ENCODE peak calls at places on chromosomes 7 and 10, in nine cellular contexts. One of them, this sample, is unnamed.
A peak's percentile ranks its signal among the peaks of the same experiment; 100 is the strongest.

GRCh38 chr10:22002531-22003110 is 909 bp downstream of the DNAJC1 start:
- DNase-seq in gastrocnemius medialis: no peak
- DNase-seq in lower leg skin: no peak
- DNase-seq in endothelial cell of umbilical vein: peak; percentile 41
- DNase-seq in AG10803: peak; percentile 68
- DNase-seq in foreskin keratinocyte: peak; percentile 50
- DNase-seq in heart right ventricle: no peak
- DNase-seq in esophagus squamous epithelium: no peak
- DNase-seq in fibroblast of mammary gland: peak; percentile 67
- DNase-seq in this sample: no peak

GRCh38 chr10:116838143-116838725 is 11.1 kb upstream of the ENO4 start:
- DNase-seq in gastrocnemius medialis: no peak
- DNase-seq in lower leg skin: no peak
- DNase-seq in endothelial cell of umbilical vein: no peak
- DNase-seq in AG10803: no peak
- DNase-seq in foreskin keratinocyte: no peak
- DNase-seq in heart right ventricle: no peak
- DNase-seq in esophagus squamous epithelium: no peak
- DNase-seq in fibroblast of mammary gland: no peak
- DNase-seq in this sample: no peak

GRCh38 chr7:2048531-2048930 is 184.2 kb downstream of the MAD1L1 start:
- DNase-seq in gastrocnemius medialis: no peak
- DNase-seq in lower leg skin: no peak
- DNase-seq in endothelial cell of umbilical vein: no peak
- DNase-seq in AG10803: no peak
- DNase-seq in foreskin keratinocyte: no peak
- DNase-seq in heart right ventricle: no peak
- DNase-seq in esophagus squamous epithelium: no peak
- DNase-seq in fibroblast of mammary gland: no peak
- DNase-seq in this sample: peak; percentile 18

GRCh38 chr7:117619690-117620089 is 139.9 kb downstream of the CFTR start:
- DNase-seq in gastrocnemius medialis: no peak
- DNase-seq in lower leg skin: no peak
- DNase-seq in endothelial cell of umbilical vein: no peak
- DNase-seq in AG10803: no peak
- DNase-seq in foreskin keratinocyte: no peak
- DNase-seq in heart right ventricle: no peak
- DNase-seq in esophagus squamous epithelium: no peak
- DNase-seq in fibroblast of mammary gland: no peak
- DNase-seq in this sample: no peak

GRCh38 chr7:47087866-47088265 is 494.0 kb downstream of the TNS3 start:
- DNase-seq in gastrocnemius medialis: no peak
- DNase-seq in lower leg skin: no peak
- DNase-seq in endothelial cell of umbilical vein: peak; percentile 30
- DNase-seq in AG10803: peak; percentile 40
- DNase-seq in foreskin keratinocyte: peak; percentile 54
- DNase-seq in heart right ventricle: no peak
- DNase-seq in esophagus squamous epithelium: no peak
- DNase-seq in fibroblast of mammary gland: peak; percentile 48
- DNase-seq in this sample: no peak

GRCh38 chr7:57653262-57653830 is 203.4 kb downstream of the ZNF716 start:
- DNase-seq in gastrocnemius medialis: no peak
- DNase-seq in lower leg skin: no peak
- DNase-seq in endothelial cell of umbilical vein: no peak
- DNase-seq in AG10803: no peak
- DNase-seq in foreskin keratinocyte: no peak
- DNase-seq in heart right ventricle: no peak
- DNase-seq in esophagus squamous epithelium: no peak
- DNase-seq in fibroblast of mammary gland: no peak
- DNase-seq in this sample: no peak

GRCh38 chr10:132449051-132449825 is 52.2 kb downstream of the PWWP2B start:
- DNase-seq in gastrocnemius medialis: peak; percentile 85
- DNase-seq in lower leg skin: no peak
- DNase-seq in endothelial cell of umbilical vein: no peak
- DNase-seq in AG10803: peak; percentile 25
- DNase-seq in foreskin keratinocyte: no peak
- DNase-seq in heart right ventricle: no peak
- DNase-seq in esophagus squamous epithelium: no peak
- DNase-seq in fibroblast of mammary gland: peak; percentile 8
- DNase-seq in this sample: peak; percentile 87

GRCh38 chr10:42989481-42989921 is 87.4 kb upstream of the RET start:
- DNase-seq in gastrocnemius medialis: no peak
- DNase-seq in lower leg skin: no peak
- DNase-seq in endothelial cell of umbilical vein: no peak
- DNase-seq in AG10803: no peak
- DNase-seq in foreskin keratinocyte: no peak
- DNase-seq in heart right ventricle: no peak
- DNase-seq in esophagus squamous epithelium: no peak
- DNase-seq in fibroblast of mammary gland: no peak
- DNase-seq in this sample: no peak

GRCh38 chr7:69941077-69941476 is 342.8 kb downstream of the AUTS2 start:
- DNase-seq in gastrocnemius medialis: no peak
- DNase-seq in lower leg skin: no peak
- DNase-seq in endothelial cell of umbilical vein: no peak
- DNase-seq in AG10803: no peak
- DNase-seq in foreskin keratinocyte: no peak
- DNase-seq in heart right ventricle: no peak
- DNase-seq in esophagus squamous epithelium: no peak
- DNase-seq in fibroblast of mammary gland: no peak
- DNase-seq in this sample: no peak

GRCh38 chr10:132616995-132617780 is 79.6 kb downstream of the INPP5A start:
- DNase-seq in gastrocnemius medialis: no peak
- DNase-seq in lower leg skin: no peak
- DNase-seq in endothelial cell of umbilical vein: no peak
- DNase-seq in AG10803: no peak
- DNase-seq in foreskin keratinocyte: no peak
- DNase-seq in heart right ventricle: no peak
- DNase-seq in esophagus squamous epithelium: no peak
- DNase-seq in fibroblast of mammary gland: no peak
- DNase-seq in this sample: peak; percentile 52

GRCh38 chr7:30659312-30659711 is 22.9 kb downstream of the CRHR2 start:
- DNase-seq in gastrocnemius medialis: no peak
- DNase-seq in lower leg skin: no peak
- DNase-seq in endothelial cell of umbilical vein: no peak
- DNase-seq in AG10803: no peak
- DNase-seq in foreskin keratinocyte: no peak
- DNase-seq in heart right ventricle: no peak
- DNase-seq in esophagus squamous epithelium: no peak
- DNase-seq in fibroblast of mammary gland: peak; percentile 57
- DNase-seq in this sample: peak; percentile 22

GRCh38 chr7:131648491-131648890 is 92.1 kb upstream of the PODXL start:
- DNase-seq in gastrocnemius medialis: no peak
- DNase-seq in lower leg skin: no peak
- DNase-seq in endothelial cell of umbilical vein: no peak
- DNase-seq in AG10803: no peak
- DNase-seq in foreskin keratinocyte: no peak
- DNase-seq in heart right ventricle: no peak
- DNase-seq in esophagus squamous epithelium: no peak
- DNase-seq in fibroblast of mammary gland: no peak
- DNase-seq in this sample: no peak

GRCh38 chr7:98727146-98727709 is 110.1 kb downstream of the NPTX2 start:
- DNase-seq in gastrocnemius medialis: no peak
- DNase-seq in lower leg skin: no peak
- DNase-seq in endothelial cell of umbilical vein: no peak
- DNase-seq in AG10803: no peak
- DNase-seq in foreskin keratinocyte: no peak
- DNase-seq in heart right ventricle: no peak
- DNase-seq in esophagus squamous epithelium: no peak
- DNase-seq in fibroblast of mammary gland: no peak
- DNase-seq in this sample: no peak

GRCh38 chr7:141014091-141014490 is 661 bp downstream of the MRPS33 start:
- DNase-seq in gastrocnemius medialis: no peak
- DNase-seq in lower leg skin: no peak
- DNase-seq in endothelial cell of umbilical vein: no peak
- DNase-seq in AG10803: peak; percentile 55
- DNase-seq in foreskin keratinocyte: peak; percentile 6
- DNase-seq in heart right ventricle: no peak
- DNase-seq in esophagus squamous epithelium: no peak
- DNase-seq in fibroblast of mammary gland: peak; percentile 26
- DNase-seq in this sample: no peak

GRCh38 chr7:96823274-96823673 is 113.6 kb upstream of the SEM1 start:
- DNase-seq in gastrocnemius medialis: no peak
- DNase-seq in lower leg skin: no peak
- DNase-seq in endothelial cell of umbilical vein: no peak
- DNase-seq in AG10803: peak; percentile 42
- DNase-seq in foreskin keratinocyte: peak; percentile 78
- DNase-seq in heart right ventricle: no peak
- DNase-seq in esophagus squamous epithelium: no peak
- DNase-seq in fibroblast of mammary gland: peak; percentile 79
- DNase-seq in this sample: no peak

GRCh38 chr7:117259626-117260025 is 63.2 kb downstream of the WNT2 start:
- DNase-seq in gastrocnemius medialis: no peak
- DNase-seq in lower leg skin: no peak
- DNase-seq in endothelial cell of umbilical vein: no peak
- DNase-seq in AG10803: peak; percentile 84
- DNase-seq in foreskin keratinocyte: peak; percentile 49
- DNase-seq in heart right ventricle: no peak
- DNase-seq in esophagus squamous epithelium: no peak
- DNase-seq in fibroblast of mammary gland: peak; percentile 80
- DNase-seq in this sample: no peak

GRCh38 chr7:82017334-82017943 is 247.6 kb upstream of the HGF start:
- DNase-seq in gastrocnemius medialis: no peak
- DNase-seq in lower leg skin: no peak
- DNase-seq in endothelial cell of umbilical vein: peak; percentile 53
- DNase-seq in AG10803: peak; percentile 54
- DNase-seq in foreskin keratinocyte: peak; percentile 31
- DNase-seq in heart right ventricle: no peak
- DNase-seq in esophagus squamous epithelium: no peak
- DNase-seq in fibroblast of mammary gland: peak; percentile 64
- DNase-seq in this sample: no peak
- TF ChIP-seq CTCF in gastrocnemius medialis: no peak
- TF ChIP-seq CTCF in lower leg skin: no peak
- TF ChIP-seq CTCF in endothelial cell of umbilical vein: peak; percentile 20
- TF ChIP-seq CTCF in AG10803: peak; percentile 74
- TF ChIP-seq CTCF in foreskin keratinocyte: peak; percentile 69
- TF ChIP-seq CTCF in heart right ventricle: peak; percentile 62
- TF ChIP-seq CTCF in esophagus squamous epithelium: peak; percentile 32
- TF ChIP-seq CTCF in fibroblast of mammary gland: peak; percentile 65
- TF ChIP-seq CTCF in this sample: peak; percentile 64

GRCh38 chr10:14971867-14972448 is 12.8 kb downstream of the MEIG1 start:
- DNase-seq in gastrocnemius medialis: no peak
- DNase-seq in lower leg skin: no peak
- DNase-seq in endothelial cell of umbilical vein: peak; percentile 33
- DNase-seq in AG10803: no peak
- DNase-seq in foreskin keratinocyte: no peak
- DNase-seq in heart right ventricle: no peak
- DNase-seq in esophagus squamous epithelium: no peak
- DNase-seq in fibroblast of mammary gland: peak; percentile 9
- DNase-seq in this sample: no peak

DNA sequence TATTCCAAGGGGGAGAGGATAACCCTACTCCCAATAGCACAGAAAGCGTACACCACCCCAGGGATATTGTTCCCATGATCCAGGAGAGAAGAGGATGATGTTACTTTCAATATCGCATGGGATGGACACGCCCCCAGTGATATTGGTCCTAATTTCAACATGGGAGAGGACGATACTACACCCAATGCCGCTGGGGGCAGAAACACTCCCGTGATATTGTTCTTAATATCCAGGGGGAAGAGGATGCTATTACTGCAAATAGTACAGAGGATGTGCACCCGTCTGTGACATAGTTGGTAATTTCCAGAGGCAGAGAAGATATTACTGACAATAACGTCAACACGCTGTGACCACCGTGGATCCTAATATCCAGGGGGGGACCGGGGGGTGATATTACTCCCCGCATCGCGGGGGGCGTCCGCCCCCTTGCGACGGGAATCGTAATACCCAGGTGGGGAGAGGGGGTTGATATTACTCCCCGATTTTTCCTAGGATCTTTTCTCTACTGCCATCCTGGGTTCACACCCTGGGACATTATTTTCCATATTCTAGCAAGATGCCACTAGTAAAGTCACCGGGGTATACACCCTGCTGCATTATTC is 16.6 kb downstream of the MEIG1 start:
- DNase-seq in gastrocnemius medialis: no peak
- DNase-seq in lower leg skin: no peak
- DNase-seq in endothelial cell of umbilical vein: no peak
- DNase-seq in AG10803: no peak
- DNase-seq in foreskin keratinocyte: no peak
- DNase-seq in heart right ventricle: no peak
- DNase-seq in esophagus squamous epithelium: no peak
- DNase-seq in fibroblast of mammary gland: peak; percentile 6
- DNase-seq in this sample: no peak
- TF ChIP-seq CTCF in gastrocnemius medialis: no peak
- TF ChIP-seq CTCF in lower leg skin: no peak
- TF ChIP-seq CTCF in endothelial cell of umbilical vein: peak; percentile 20
- TF ChIP-seq CTCF in AG10803: peak; percentile 5
- TF ChIP-seq CTCF in foreskin keratinocyte: peak; percentile 33
- TF ChIP-seq CTCF in heart right ventricle: no peak
- TF ChIP-seq CTCF in esophagus squamous epithelium: no peak
- TF ChIP-seq CTCF in fibroblast of mammary gland: peak; percentile 35
- TF ChIP-seq CTCF in this sample: no peak

GRCh38 chr10:58516118-58516517 is 3.4 kb downstream of the BICC1 start:
- DNase-seq in gastrocnemius medialis: no peak
- DNase-seq in lower leg skin: no peak
- DNase-seq in endothelial cell of umbilical vein: no peak
- DNase-seq in AG10803: peak; percentile 30
- DNase-seq in foreskin keratinocyte: peak; percentile 25
- DNase-seq in heart right ventricle: no peak
- DNase-seq in esophagus squamous epithelium: no peak
- DNase-seq in fibroblast of mammary gland: peak; percentile 23
- DNase-seq in this sample: no peak

GRCh38 chr10:58515296-58515956 is 2.8 kb downstream of the BICC1 start:
- DNase-seq in gastrocnemius medialis: no peak
- DNase-seq in lower leg skin: no peak
- DNase-seq in endothelial cell of umbilical vein: no peak
- DNase-seq in AG10803: no peak
- DNase-seq in foreskin keratinocyte: no peak
- DNase-seq in heart right ventricle: no peak
- DNase-seq in esophagus squamous epithelium: no peak
- DNase-seq in fibroblast of mammary gland: no peak
- DNase-seq in this sample: no peak

GRCh38 chr10:58518775-58519174 is 6.1 kb downstream of the BICC1 start:
- DNase-seq in gastrocnemius medialis: no peak
- DNase-seq in lower leg skin: no peak
- DNase-seq in endothelial cell of umbilical vein: no peak
- DNase-seq in AG10803: no peak
- DNase-seq in foreskin keratinocyte: no peak
- DNase-seq in heart right ventricle: no peak
- DNase-seq in esophagus squamous epithelium: no peak
- DNase-seq in fibroblast of mammary gland: peak; percentile 16
- DNase-seq in this sample: no peak

GRCh38 chr10:58517481-58518355 is 5.0 kb downstream of the BICC1 start:
- DNase-seq in gastrocnemius medialis: no peak
- DNase-seq in lower leg skin: no peak
- DNase-seq in endothelial cell of umbilical vein: no peak
- DNase-seq in AG10803: no peak
- DNase-seq in foreskin keratinocyte: no peak
- DNase-seq in heart right ventricle: no peak
- DNase-seq in esophagus squamous epithelium: no peak
- DNase-seq in fibroblast of mammary gland: no peak
- DNase-seq in this sample: no peak

GRCh38 chr10:58517071-58517470 is 4.4 kb downstream of the BICC1 start:
- DNase-seq in gastrocnemius medialis: no peak
- DNase-seq in lower leg skin: no peak
- DNase-seq in endothelial cell of umbilical vein: no peak
- DNase-seq in AG10803: no peak
- DNase-seq in foreskin keratinocyte: no peak
- DNase-seq in heart right ventricle: no peak
- DNase-seq in esophagus squamous epithelium: no peak
- DNase-seq in fibroblast of mammary gland: no peak
- DNase-seq in this sample: no peak
- TF ChIP-seq CTCF in gastrocnemius medialis: no peak
- TF ChIP-seq CTCF in lower leg skin: no peak
- TF ChIP-seq CTCF in endothelial cell of umbilical vein: no peak
- TF ChIP-seq CTCF in AG10803: no peak
- TF ChIP-seq CTCF in foreskin keratinocyte: peak; percentile 24
- TF ChIP-seq CTCF in heart right ventricle: no peak
- TF ChIP-seq CTCF in esophagus squamous epithelium: no peak
- TF ChIP-seq CTCF in fibroblast of mammary gland: no peak
- TF ChIP-seq CTCF in this sample: no peak

GRCh38 chr7:24290004-24290641 is 6.1 kb downstream of the NPY start:
- DNase-seq in gastrocnemius medialis: no peak
- DNase-seq in lower leg skin: no peak
- DNase-seq in endothelial cell of umbilical vein: peak; percentile 20
- DNase-seq in AG10803: peak; percentile 8
- DNase-seq in foreskin keratinocyte: peak; percentile 36
- DNase-seq in heart right ventricle: no peak
- DNase-seq in esophagus squamous epithelium: no peak
- DNase-seq in fibroblast of mammary gland: peak; percentile 62
- DNase-seq in this sample: no peak
- TF ChIP-seq CTCF in gastrocnemius medialis: no peak
- TF ChIP-seq CTCF in lower leg skin: no peak
- TF ChIP-seq CTCF in endothelial cell of umbilical vein: no peak
- TF ChIP-seq CTCF in AG10803: peak; percentile 14
- TF ChIP-seq CTCF in foreskin keratinocyte: peak; percentile 59
- TF ChIP-seq CTCF in heart right ventricle: peak; percentile 43
- TF ChIP-seq CTCF in esophagus squamous epithelium: no peak
- TF ChIP-seq CTCF in fibroblast of mammary gland: peak; percentile 26
- TF ChIP-seq CTCF in this sample: no peak